ENCODE peak calls at places on chromosome 9, in eight cellular contexts. One of them, this sample, is unnamed.

GRCh38 chr9:5629312-5630037 is 568 bp downstream of the RIC1 start:
- DNase-seq in CD4-positive, alpha-beta T cell: peak
- DNase-seq in skeletal muscle cell: no peak
- DNase-seq in GM13977: no peak
- DNase-seq in NCI-H460: no peak
- DNase-seq in neural crest cell: peak
- DNase-seq in NCI-H2081: peak
- DNase-seq in astrocyte: no peak
- DNase-seq in this sample: no peak

GRCh38 chr9:108687360-108687981 is 168.3 kb downstream of the ACTL7B start:
- DNase-seq in NCI-H2081: no peak
- DNase-seq in CD4-positive, alpha-beta T cell: no peak
- DNase-seq in skeletal muscle cell: peak
- DNase-seq in NCI-H460: no peak
- DNase-seq in astrocyte: peak
- DNase-seq in GM13977: no peak
- DNase-seq in neural crest cell: no peak
- DNase-seq in this sample: no peak

GRCh38 chr9:90964101-90965020 is 162.7 kb downstream of the SYK start:
- DNase-seq in astrocyte: no peak
- DNase-seq in skeletal muscle cell: no peak
- DNase-seq in NCI-H2081: no peak
- DNase-seq in GM13977: peak
- DNase-seq in NCI-H460: peak
- DNase-seq in neural crest cell: peak
- DNase-seq in CD4-positive, alpha-beta T cell: no peak
- DNase-seq in this sample: peak

GRCh38 chr9:10875752-10876151 is 262.9 kb upstream of the PTPRD start:
- DNase-seq in NCI-H460: no peak
- DNase-seq in neural crest cell: no peak
- DNase-seq in CD4-positive, alpha-beta T cell: no peak
- DNase-seq in astrocyte: no peak
- DNase-seq in NCI-H2081: no peak
- DNase-seq in skeletal muscle cell: peak
- DNase-seq in GM13977: no peak
- DNase-seq in this sample: no peak

GRCh38 chr9:133261753-133262120 is 13.3 kb downstream of the ABO start:
- DNase-seq in NCI-H2081: no peak
- DNase-seq in skeletal muscle cell: no peak
- DNase-seq in GM13977: no peak
- DNase-seq in astrocyte: no peak
- DNase-seq in NCI-H460: no peak
- DNase-seq in neural crest cell: no peak
- DNase-seq in CD4-positive, alpha-beta T cell: no peak
- DNase-seq in this sample: no peak

GRCh38 chr9:14221558-14221957 is 92.4 kb downstream of the NFIB start:
- DNase-seq in astrocyte: peak
- DNase-seq in NCI-H460: peak
- DNase-seq in CD4-positive, alpha-beta T cell: no peak
- DNase-seq in NCI-H2081: no peak
- DNase-seq in GM13977: no peak
- DNase-seq in neural crest cell: no peak
- DNase-seq in skeletal muscle cell: peak
- DNase-seq in this sample: no peak

GRCh38 chr9:129725841-129726251 is 27.0 kb downstream of the PTGES start:
- DNase-seq in astrocyte: no peak
- DNase-seq in GM13977: no peak
- DNase-seq in CD4-positive, alpha-beta T cell: no peak
- DNase-seq in neural crest cell: no peak
- DNase-seq in NCI-H460: no peak
- DNase-seq in NCI-H2081: peak
- DNase-seq in skeletal muscle cell: no peak
- DNase-seq in this sample: peak

GRCh38 chr9:136799079-136799853 is 3.1 kb downstream of the CCDC183 start:
- DNase-seq in skeletal muscle cell: no peak
- DNase-seq in NCI-H2081: peak
- DNase-seq in astrocyte: no peak
- DNase-seq in neural crest cell: no peak
- DNase-seq in GM13977: no peak
- DNase-seq in NCI-H460: no peak
- DNase-seq in CD4-positive, alpha-beta T cell: no peak
- DNase-seq in this sample: no peak

GRCh38 chr9:71895955-71896354 is 15.0 kb downstream of the ABHD17B start:
- DNase-seq in astrocyte: peak
- DNase-seq in skeletal muscle cell: no peak
- DNase-seq in NCI-H460: no peak
- DNase-seq in GM13977: no peak
- DNase-seq in neural crest cell: no peak
- DNase-seq in NCI-H2081: no peak
- DNase-seq in CD4-positive, alpha-beta T cell: no peak
- DNase-seq in this sample: no peak

GRCh38 chr9:136024286-136024685 is 63.1 kb upstream of the UBAC1 start:
- DNase-seq in GM13977: no peak
- DNase-seq in NCI-H2081: no peak
- DNase-seq in CD4-positive, alpha-beta T cell: no peak
- DNase-seq in astrocyte: no peak
- DNase-seq in neural crest cell: no peak
- DNase-seq in skeletal muscle cell: no peak
- DNase-seq in NCI-H460: no peak
- DNase-seq in this sample: peak

GRCh38 chr9:80561526-80561925 is 989.8 kb downstream of the TLE4 start:
- DNase-seq in CD4-positive, alpha-beta T cell: no peak
- DNase-seq in NCI-H460: no peak
- DNase-seq in astrocyte: peak
- DNase-seq in skeletal muscle cell: no peak
- DNase-seq in neural crest cell: no peak
- DNase-seq in NCI-H2081: no peak
- DNase-seq in GM13977: no peak
- DNase-seq in this sample: no peak

GRCh38 chr9:72149231-72149975 is at the start of gene GDA:
- DNase-seq in neural crest cell: no peak
- DNase-seq in GM13977: no peak
- DNase-seq in skeletal muscle cell: no peak
- DNase-seq in astrocyte: no peak
- DNase-seq in NCI-H460: peak
- DNase-seq in CD4-positive, alpha-beta T cell: no peak
- DNase-seq in NCI-H2081: peak
- DNase-seq in this sample: no peak

GRCh38 chr9:130266236-130267098 is 907 bp downstream of the HMCN2 start:
- DNase-seq in neural crest cell: no peak
- DNase-seq in skeletal muscle cell: no peak
- DNase-seq in astrocyte: no peak
- DNase-seq in NCI-H2081: no peak
- DNase-seq in CD4-positive, alpha-beta T cell: no peak
- DNase-seq in NCI-H460: no peak
- DNase-seq in GM13977: no peak
- DNase-seq in this sample: no peak